ENCODE peak calls at places on chromosome 12, in four cellular contexts. Q is K562, F is WTC11, X is HepG2. N is an unnamed sample.

GRCh38 chr12:53344824-53345485 is 8.8 kb upstream of the SP7 start:
- DNase-seq in F (peak), X (peak), Q (peak), N (peak)

GRCh38 chr12:120666577-120667390 is 20.2 kb upstream of the MLEC start:
- DNase-seq in Q (no peak), X (no peak), F (peak), N (no peak)

GRCh38 chr12:41548926-41549325 is 360.8 kb downstream of the PDZRN4 start:
- DNase-seq in X (no peak), F (no peak), Q (no peak), N (no peak)

GRCh38 chr12:110809149-110809548 is 37.6 kb upstream of the CCDC63 start:
- DNase-seq in X (no peak), Q (no peak), F (no peak), N (no peak)

GRCh38 chr12:56034586-56035332 is 7.0 kb upstream of the RPS26 start:
- DNase-seq in X (no peak), Q (no peak), F (no peak), N (no peak)

GRCh38 chr12:65605019-65605418 is 219.3 kb upstream of the HMGA2 start:
- DNase-seq in F (no peak), X (no peak), Q (no peak), N (no peak)

GRCh38 chr12:110896559-110896958 is 23.8 kb downstream of the MYL2 start:
- DNase-seq in Q (no peak), X (no peak), F (no peak), N (no peak)

GRCh38 chr12:84874125-84874824 is 38.3 kb downstream of the SLC6A15 start:
- DNase-seq in Q (peak), F (no peak), X (peak), N (peak)

GRCh38 chr12:131775124-131775903 is 52.9 kb upstream of the MMP17 start:
- DNase-seq in X (no peak), Q (no peak), F (no peak), N (no peak)

GRCh38 chr12:110844551-110845395 is 2.0 kb upstream of the CCDC63 start:
- DNase-seq in Q (peak), F (no peak), X (no peak), N (no peak)

GRCh38 chr12:119157528-119157927 is 21.2 kb upstream of the HSPB8 start:
- DNase-seq in F (no peak), X (no peak), Q (no peak), N (no peak)

GRCh38 chr12:33566403-33566802 is 126.8 kb upstream of the SYT10 start:
- DNase-seq in X (no peak), F (no peak), Q (no peak), N (no peak)

GRCh38 chr12:7642876-7643309 is 22.8 kb downstream of the APOBEC1 start:
- DNase-seq in Q (no peak), X (peak), F (peak), N (no peak)

GRCh38 chr12:61758661-61759060 is 501.5 kb upstream of the USP15 start:
- DNase-seq in X (no peak), F (no peak), Q (no peak), N (no peak)

GRCh38 chr12:88237954-88238353 is 95.8 kb downstream of the TMTC3 start:
- DNase-seq in Q (no peak), X (no peak), F (no peak), N (no peak)

GRCh38 chr12:49777800-49778748 is 36.7 kb downstream of the TMBIM6 start:
- DNase-seq in X (peak), F (peak), Q (peak), N (peak)

GRCh38 chr12:88529531-88530488 is 50.5 kb downstream of the KITLG start:
- DNase-seq in Q (no peak), F (no peak), X (no peak), N (no peak)

GRCh38 chr12:43038991-43039390 is 449.4 kb upstream of the PRICKLE1 start:
- DNase-seq in Q (no peak), X (no peak), F (no peak), N (no peak)

GRCh38 chr12:113299619-113300237 is 35.2 kb downstream of the SLC8B1 start:
- DNase-seq in X (peak), F (peak), Q (peak), N (no peak)

GRCh38 chr12:55697686-55698085 is 10.0 kb downstream of the ITGA7 start:
- DNase-seq in Q (no peak), X (no peak), F (no peak), N (no peak)

GRCh38 chr12:25155031-25155576 is 39.9 kb downstream of the DNAI7 start:
- DNase-seq in X (peak), F (no peak), Q (peak), N (peak)

GRCh38 chr12:93819048-93819491 is 141.9 kb downstream of the CRADD start:
- DNase-seq in Q (no peak), X (no peak), F (no peak), N (no peak)

GRCh38 chr12:104975621-104976343 is 10.3 kb upstream of the NOPCHAP1 start:
- DNase-seq in X (no peak), F (no peak), Q (no peak), N (no peak)

GRCh38 chr12:71070416-71071155 is 87.2 kb downstream of the TSPAN8 start:
- DNase-seq in Q (no peak), F (no peak), X (no peak), N (no peak)

GRCh38 chr12:24854017-24854416 is 94.9 kb downstream of the BCAT1 start:
- DNase-seq in X (no peak), Q (no peak), F (no peak), N (no peak)

GRCh38 chr12:13002301-13003097 is 2.4 kb upstream of the HEBP1 start:
- DNase-seq in X (no peak), F (no peak), Q (no peak), N (no peak)

GRCh38 chr12:104337030-104337558 is 33.6 kb downstream of the EID3 start:
- DNase-seq in X (no peak), F (no peak), Q (no peak), N (no peak)

GRCh38 chr12:86837246-86837645 is 581.1 kb upstream of the MGAT4C start:
- DNase-seq in X (no peak), Q (no peak), F (no peak), N (no peak)
- TF ChIP-seq ELF4 in X (no peak), Q (no peak), F (no peak), N (no peak)

GRCh38 chr12:95859344-95859816 is 628 bp downstream of the SNRPF start:
- DNase-seq in Q (peak), F (no peak), X (peak), N (peak)
- TF ChIP-seq ELF4 in Q (no peak), F (no peak), X (no peak), N (no peak)

GRCh38 chr12:106774808-106775524 is 484 bp downstream of the RIC8B start:
- DNase-seq in X (no peak), Q (no peak), F (no peak), N (no peak)
- TF ChIP-seq ELF4 in X (no peak), Q (no peak), F (no peak), N (no peak)

GRCh38 chr12:10558291-10558690 is 52.6 kb downstream of the EIF2S3B start:
- DNase-seq in X (no peak), Q (no peak), F (no peak), N (no peak)

GRCh38 chr12:10563002-10563401 is 50.4 kb downstream of the MAGOHB start:
- DNase-seq in Q (no peak), X (no peak), F (no peak), N (no peak)

GRCh38 chr12:10559241-10559640 is 53.6 kb downstream of the EIF2S3B start:
- DNase-seq in Q (no peak), X (no peak), F (no peak), N (no peak)

GRCh38 chr12:10563966-10564365 is 49.4 kb downstream of the MAGOHB start:
- DNase-seq in Q (no peak), X (no peak), F (no peak), N (no peak)

DNA sequence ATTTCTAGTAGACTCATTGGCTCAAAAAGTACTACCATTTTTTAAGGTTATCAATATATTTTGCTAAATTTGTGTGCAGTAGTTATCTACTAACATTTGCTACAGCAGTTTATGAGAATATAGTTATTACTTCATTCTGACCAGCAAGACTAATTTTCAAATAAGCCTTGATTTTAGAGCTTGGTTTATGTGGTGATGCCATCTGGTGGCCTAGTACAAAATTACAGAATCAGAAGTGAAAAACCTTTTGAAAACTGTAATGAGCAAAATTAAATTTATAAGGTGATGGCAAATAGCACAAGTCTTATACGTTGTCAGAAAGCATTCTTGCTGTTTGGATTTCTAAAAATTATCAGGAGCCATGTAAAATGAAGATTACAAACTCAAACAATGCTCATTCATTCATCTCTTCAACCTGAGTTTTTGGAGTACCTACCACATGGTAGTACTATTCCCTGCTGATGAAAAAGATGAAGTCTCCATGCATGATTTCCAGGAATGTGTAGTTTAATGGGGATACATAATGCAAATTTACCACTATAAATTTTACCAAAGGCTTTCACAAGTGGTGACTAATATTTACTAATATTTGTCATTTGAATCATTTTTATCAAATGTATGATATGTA is 51.0 kb downstream of the MAGOHB start:
- DNase-seq in X (peak), Q (peak), F (no peak), N (peak)
- TF ChIP-seq ELF4 in X (no peak), Q (no peak), F (no peak), N (no peak)